ENCODE peak calls at places on chromosome 1, in four cellular contexts. One of them, this sample, is unnamed.
A peak's percentile ranks its signal among the peaks of the same experiment; 100 is the strongest.

GRCh38 chr1:20351911-20352675 is 61.4 kb downstream of the VWA5B1 start:
- DNase-seq in osteocyte: no peak
- DNase-seq in HTR-8/SVneo: no peak
- DNase-seq in stimulated activated naive CD4-positive, alpha-beta T cell treated with Interleukin-2 at 50 U/mL for 16 hours: no peak
- DNase-seq in this sample: no peak

GRCh38 chr1:83931658-83932253 is 67.2 kb downstream of the TTLL7 start:
- DNase-seq in osteocyte: no peak
- DNase-seq in HTR-8/SVneo: peak; percentile 35
- DNase-seq in stimulated activated naive CD4-positive, alpha-beta T cell treated with Interleukin-2 at 50 U/mL for 16 hours: no peak
- DNase-seq in this sample: peak; percentile 52

GRCh38 chr1:109425902-109426277 is 358 bp downstream of the PSMA5 start:
- DNase-seq in osteocyte: peak; percentile 85
- DNase-seq in HTR-8/SVneo: peak; percentile 13
- DNase-seq in stimulated activated naive CD4-positive, alpha-beta T cell treated with Interleukin-2 at 50 U/mL for 16 hours: peak; percentile 69
- DNase-seq in this sample: peak; percentile 65

GRCh38 chr1:245790441-245790840 is 635.7 kb downstream of the KIF26B start:
- DNase-seq in osteocyte: no peak
- DNase-seq in HTR-8/SVneo: no peak
- DNase-seq in stimulated activated naive CD4-positive, alpha-beta T cell treated with Interleukin-2 at 50 U/mL for 16 hours: no peak
- DNase-seq in this sample: no peak

GRCh38 chr1:15950763-15951295 is 25.1 kb downstream of the ZBTB17 start:
- DNase-seq in osteocyte: peak; percentile 85
- DNase-seq in HTR-8/SVneo: peak; percentile 41
- DNase-seq in stimulated activated naive CD4-positive, alpha-beta T cell treated with Interleukin-2 at 50 U/mL for 16 hours: peak; percentile 79
- DNase-seq in this sample: peak; percentile 80

GRCh38 chr1:229230893-229231753 is 39.8 kb upstream of the RAB4A start:
- DNase-seq in osteocyte: no peak
- DNase-seq in HTR-8/SVneo: no peak
- DNase-seq in stimulated activated naive CD4-positive, alpha-beta T cell treated with Interleukin-2 at 50 U/mL for 16 hours: no peak
- DNase-seq in this sample: no peak

GRCh38 chr1:169511339-169512028 is 25.7 kb upstream of the SLC19A2 start:
- DNase-seq in osteocyte: no peak
- DNase-seq in HTR-8/SVneo: no peak
- DNase-seq in stimulated activated naive CD4-positive, alpha-beta T cell treated with Interleukin-2 at 50 U/mL for 16 hours: no peak
- DNase-seq in this sample: peak; percentile 9

GRCh38 chr1:214281902-214282695 is 1.1 kb downstream of the SMYD2 start:
- DNase-seq in osteocyte: no peak
- DNase-seq in HTR-8/SVneo: peak; percentile 59
- DNase-seq in stimulated activated naive CD4-positive, alpha-beta T cell treated with Interleukin-2 at 50 U/mL for 16 hours: no peak
- DNase-seq in this sample: peak; percentile 46

GRCh38 chr1:58576727-58577675 is at the start of gene TACSTD2:
- DNase-seq in osteocyte: no peak
- DNase-seq in HTR-8/SVneo: no peak
- DNase-seq in stimulated activated naive CD4-positive, alpha-beta T cell treated with Interleukin-2 at 50 U/mL for 16 hours: no peak
- DNase-seq in this sample: no peak

GRCh38 chr1:40045766-40046165 is 5.2 kb downstream of the CAP1 start:
- DNase-seq in osteocyte: no peak
- DNase-seq in HTR-8/SVneo: no peak
- DNase-seq in stimulated activated naive CD4-positive, alpha-beta T cell treated with Interleukin-2 at 50 U/mL for 16 hours: no peak
- DNase-seq in this sample: no peak

This sample was measured in dermis microvascular lymphatic vessel endothelial cell.